ENCODE peak calls at places on chromosome 6, in eight cellular contexts. N is ovary; F is activated B cell treated with CpG ODN at 0.5 μM for 24 hours; W is amniotic epithelial cell; H is effector memory CD4-positive, alpha-beta T cell; L is activated T-cell treated with anti-CD3 and anti-CD28 coated beads for 1 hour; A is CD8-positive, alpha-beta T cell; K is kidney glomerular epithelial cell. B is an unnamed sample.
A peak's percentile ranks its signal among the peaks of the same experiment; 100 is the strongest.

GRCh38 chr6:25173232-25173631 is 105.9 kb upstream of the CARMIL1 start:
- DNase-seq in N (no peak), W (no peak), A (no peak), F (no peak), L (no peak), H (no peak), K (no peak), B (no peak)

GRCh38 chr6:12232339-12232738 is 57.8 kb upstream of the EDN1 start:
- DNase-seq in F (no peak), A (no peak), K (peak; percentile 51), H (no peak), W (peak; percentile 83), N (no peak), L (no peak), B (peak; percentile 60)

GRCh38 chr6:57177545-57178225 is 5.6 kb downstream of the BAG2 start:
- DNase-seq in F (no peak), W (peak; percentile 63), H (no peak), N (peak; percentile 76), K (no peak), L (no peak), A (no peak), B (no peak)

GRCh38 chr6:70314240-70314639 is 11.4 kb upstream of the COL9A1 start:
- DNase-seq in H (no peak), A (no peak), N (no peak), K (no peak), L (no peak), F (no peak), W (no peak), B (no peak)

GRCh38 chr6:52877168-52877567 is 32.3 kb downstream of the GSTA3 start:
- DNase-seq in N (no peak), F (no peak), W (peak; percentile 94), A (no peak), H (no peak), K (peak; percentile 80), L (no peak), B (peak; percentile 90)

GRCh38 chr6:15017251-15017650 is 228.6 kb upstream of the JARID2 start:
- DNase-seq in N (no peak), W (no peak), L (no peak), H (no peak), A (no peak), F (no peak), K (no peak), B (peak; percentile 73)

GRCh38 chr6:110298916-110299315 is 59.2 kb downstream of the METTL24 start:
- DNase-seq in L (no peak), H (no peak), F (no peak), W (no peak), K (no peak), A (no peak), N (no peak), B (no peak)

GRCh38 chr6:16239798-16240123 is 1.4 kb downstream of the GMPR start:
- DNase-seq in A (no peak), L (no peak), K (no peak), W (no peak), N (no peak), F (no peak), H (no peak), B (no peak)

GRCh38 chr6:131946404-131946991 is 4.7 kb downstream of the CCN2 start:
- DNase-seq in F (no peak), L (no peak), W (peak; percentile 27), K (peak; percentile 83), N (no peak), A (no peak), H (no peak), B (peak; percentile 65)

GRCh38 chr6:38997128-38997761 is 51.3 kb upstream of the GLP1R start:
- DNase-seq in K (no peak), W (peak; percentile 3), A (peak; percentile 39), N (no peak), F (peak; percentile 18), L (peak; percentile 12), H (no peak), B (peak; percentile 18)

GRCh38 chr6:28134015-28134414 is 7.7 kb upstream of the ZKSCAN8 start:
- DNase-seq in H (no peak), W (peak; percentile 23), F (no peak), A (no peak), K (peak; percentile 5), L (no peak), N (no peak), B (peak; percentile 62)

GRCh38 chr6:52376763-52377162 is 14.8 kb downstream of the PAQR8 start:
- DNase-seq in H (no peak), N (no peak), K (no peak), W (peak; percentile 20), F (no peak), L (no peak), A (no peak), B (no peak)

GRCh38 chr6:11682525-11682924 is 96.1 kb downstream of the ADTRP start:
- DNase-seq in L (no peak), N (no peak), H (no peak), F (no peak), W (no peak), K (no peak), A (no peak), B (peak; percentile 10)

GRCh38 chr6:140379919-140380318 is 1005.5 kb upstream of the CITED2 start:
- DNase-seq in W (peak; percentile 57), A (no peak), K (no peak), F (no peak), H (no peak), L (no peak), N (no peak), B (peak; percentile 75)

GRCh38 chr6:111591370-111591900 is 14.2 kb downstream of the TRAF3IP2 start:
- DNase-seq in K (peak; percentile 96), N (peak; percentile 93), F (no peak), W (peak; percentile 98), L (no peak), A (no peak), H (no peak), B (peak; percentile 99)

GRCh38 chr6:34953084-34954025 is 64.3 kb downstream of the ANKS1A start:
- DNase-seq in A (no peak), H (no peak), W (peak; percentile 70), K (peak; percentile 39), F (no peak), L (no peak), N (no peak), B (peak; percentile 19)

GRCh38 chr6:138455746-138456392 is 43.4 kb downstream of the NHSL1 start:
- DNase-seq in K (peak; percentile 91), L (no peak), H (no peak), F (no peak), W (peak; percentile 55), N (no peak), A (peak; percentile 61), B (peak; percentile 46)

GRCh38 chr6:15131234-15132195 is 114.4 kb upstream of the JARID2 start:
- DNase-seq in K (peak; percentile 83), A (no peak), F (no peak), L (no peak), N (no peak), W (peak; percentile 17), H (no peak), B (no peak)